ENCODE peak calls at places on chromosomes 5 and 9, in four cellular contexts. B is IMR-90, K is trophoblast cell, A is cardiac muscle cell. J is an unnamed sample.
A peak's percentile ranks its signal among the peaks of the same experiment; 100 is the strongest.

GRCh38 chr5:1231354-1231905 is 6.2 kb downstream of the SLC6A18 start:
- DNase-seq in B (no peak), K (no peak), A (no peak), J (no peak)

GRCh38 chr9:95129651-95130291 is 187.7 kb downstream of the FANCC start:
- DNase-seq in B (no peak), K (no peak), A (no peak), J (no peak)

GRCh38 chr9:3386753-3387152 is 139.0 kb downstream of the RFX3 start:
- DNase-seq in B (no peak), K (no peak), A (peak; percentile 19), J (no peak)

GRCh38 chr9:14433841-14434511 is 120.0 kb upstream of the NFIB start:
- DNase-seq in B (peak; percentile 69), K (no peak), A (peak; percentile 86), J (no peak)

GRCh38 chr9:69044226-69045219 is 9.0 kb downstream of the FXN start:
- DNase-seq in B (peak; percentile 68), K (no peak), A (peak; percentile 71), J (no peak)

GRCh38 chr5:149005077-149005892 is 57.6 kb downstream of the SH3TC2 start:
- DNase-seq in B (peak; percentile 66), K (no peak), A (peak; percentile 49), J (no peak)

GRCh38 chr5:93793159-93793781 is 51.9 kb upstream of the POU5F2 start:
- DNase-seq in B (no peak), K (peak; percentile 1), A (no peak), J (peak; percentile 13)

GRCh38 chr5:92945630-92946097 is 635.4 kb downstream of the NR2F1-AS1 start:
- DNase-seq in B (peak; percentile 28), K (no peak), A (peak; percentile 58), J (no peak)

GRCh38 chr5:377326-377981 is 55.9 kb downstream of the AHRR start:
- DNase-seq in B (no peak), K (no peak), A (no peak), J (no peak)

GRCh38 chr9:93354451-93354850 is 97.0 kb upstream of the FAM120A start:
- DNase-seq in B (no peak), K (peak; percentile 70), A (no peak), J (no peak)

GRCh38 chr5:80093796-80094195 is 58.6 kb downstream of the THBS4 start:
- DNase-seq in B (no peak), K (no peak), A (no peak), J (no peak)

GRCh38 chr9:130997925-130998595 is 10.9 kb upstream of the LAMC3 start:
- DNase-seq in B (peak; percentile 54), K (peak; percentile 23), A (peak; percentile 74), J (peak; percentile 32)

GRCh38 chr9:23117621-23118020 is 671.0 kb downstream of the DMRTA1 start:
- DNase-seq in B (peak; percentile 80), K (no peak), A (no peak), J (no peak)

GRCh38 chr5:177232761-177233160 is 70.8 kb downstream of the RAB24 start:
- DNase-seq in B (peak; percentile 72), K (peak; percentile 54), A (peak; percentile 18), J (no peak)

GRCh38 chr9:114497220-114497619 is 8.1 kb downstream of the WHRN start:
- DNase-seq in B (no peak), K (no peak), A (no peak), J (no peak)

GRCh38 chr5:81896764-81897163 is 75.1 kb upstream of the ATG10 start:
- DNase-seq in B (no peak), K (no peak), A (no peak), J (no peak)

GRCh38 chr9:24545285-24545684 is 412 bp downstream of the IZUMO3 start:
- DNase-seq in B (no peak), K (no peak), A (no peak), J (no peak)

GRCh38 chr5:148309019-148309418 is 3.2 kb upstream of the SPINK7 start:
- DNase-seq in B (no peak), K (no peak), A (no peak), J (no peak)

GRCh38 chr9:6901179-6901578 is 143.4 kb downstream of the KDM4C start:
- DNase-seq in B (no peak), K (no peak), A (no peak), J (no peak)

GRCh38 chr5:100731768-100732167 is 171.3 kb downstream of the ST8SIA4 start:
- DNase-seq in B (no peak), K (no peak), A (no peak), J (no peak)

GRCh38 chr5:115979628-115980041 is 17.4 kb downstream of the LVRN start:
- DNase-seq in B (peak; percentile 90), K (no peak), A (peak; percentile 72), J (no peak)

GRCh38 chr5:115992848-115993350 is 30.6 kb downstream of the LVRN start:
- DNase-seq in B (no peak), K (no peak), A (no peak), J (no peak)

GRCh38 chr9:89658931-89659330 is 54.1 kb downstream of the GADD45G start:
- DNase-seq in B (no peak), K (no peak), A (no peak), J (no peak)
- H3K4me1 ChIP-seq in B (no peaks in the 10 kb centered on the region), K (peaks cover 20% of the 10 kb centered on the region), A (peaks cover 14% of the 10 kb centered on the region), J (no peaks in the 10 kb centered on the region)

GRCh38 chr9:109232449-109232848 is 65.4 kb upstream of the FRRS1L start:
- DNase-seq in B (peak; percentile 61), K (peak; percentile 13), A (peak; percentile 41), J (no peak)
- H3K4me3 ChIP-seq in B (no peak overlapping the region), K (no peak overlapping the region), A (no peak overlapping the region), J (no peak overlapping the region)

DNA sequence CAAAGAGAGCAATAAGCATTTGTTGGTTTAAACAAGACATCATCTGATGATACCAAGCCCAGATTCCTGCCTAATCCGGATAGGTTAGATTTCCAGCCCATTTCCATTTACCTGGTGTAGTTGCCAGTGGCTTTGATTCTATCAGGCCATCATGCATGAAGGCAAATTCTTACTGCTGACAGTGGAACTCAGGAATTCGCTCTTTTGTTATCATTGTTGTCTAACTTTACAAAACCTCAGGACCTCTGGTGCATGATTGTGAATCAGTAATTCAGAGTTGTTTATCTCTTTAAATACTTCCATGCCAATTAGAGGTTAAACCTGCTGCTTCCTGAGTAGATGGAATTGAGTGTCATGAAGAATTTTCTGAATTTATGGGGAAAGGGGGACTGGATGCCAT is 76.5 kb downstream of the C9orf152 start:
- DNase-seq in B (peak; percentile 61), K (peak; percentile 88), A (no peak), J (no peak)
- H3K4me1 ChIP-seq in B (peaks cover 45% of the 10 kb centered on the region), K (peaks cover 32% of the 10 kb centered on the region), A (peaks cover 46% of the 10 kb centered on the region), J (peaks cover 31% of the 10 kb centered on the region)

GRCh38 chr5:129904102-129904666 is at the start of gene CHSY3:
- DNase-seq in B (peak; percentile 54), K (peak; percentile 70), A (peak; percentile 92), J (no peak)

GRCh38 chr5:129903466-129904101 is 681 bp upstream of the CHSY3 start:
- DNase-seq in B (no peak), K (no peak), A (no peak), J (no peak)

GRCh38 chr5:129904667-129905466 is 602 bp downstream of the CHSY3 start:
- DNase-seq in B (no peak), K (no peak), A (peak; percentile 16), J (no peak)

GRCh38 chr5:129906177-129906887 is 2.1 kb downstream of the CHSY3 start:
- DNase-seq in B (no peak), K (no peak), A (peak; percentile 71), J (no peak)

GRCh38 chr5:129905467-129906176 is 1.4 kb downstream of the CHSY3 start:
- DNase-seq in B (peak; percentile 3), K (no peak), A (peak; percentile 24), J (no peak)
- H3K4me3 ChIP-seq in B (peak overlapping the region; percentile 90), K (peak overlapping the region; percentile 91), A (peak overlapping the region; percentile 53), J (peak overlapping the region; percentile 56)

DNA sequence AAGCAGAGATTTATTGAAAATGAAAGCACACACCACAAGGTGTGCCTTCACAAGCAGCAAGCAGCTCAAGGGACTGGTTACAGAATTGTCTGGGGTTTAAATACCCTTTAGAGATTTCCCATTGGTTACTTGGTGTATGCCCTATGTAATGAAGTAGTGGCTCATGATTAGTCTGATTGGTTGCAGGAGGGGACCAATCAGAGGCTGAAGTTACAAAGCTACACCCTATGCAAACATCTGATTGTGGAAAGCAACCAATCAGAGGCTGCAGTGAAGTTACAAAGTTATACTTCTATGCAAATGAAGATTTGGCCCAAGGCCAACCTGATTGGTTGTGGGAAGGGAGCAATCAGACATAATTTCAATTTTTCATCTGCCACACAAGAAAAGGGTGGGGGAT is 119.9 kb downstream of the C9orf152 start:
- DNase-seq in B (no peak), K (no peak), A (no peak), J (no peak)
- H3K4me1 ChIP-seq in B (peaks cover 13% of the 10 kb centered on the region), K (no peaks in the 10 kb centered on the region), A (peaks cover under 1% of the 10 kb centered on the region), J (peaks cover 11% of the 10 kb centered on the region)

GRCh38 chr9:33151601-33152000 is 15.5 kb downstream of the B4GALT1 start:
- DNase-seq in B (no peak), K (no peak), A (no peak), J (no peak)
- H3K4me3 ChIP-seq in B (no peak overlapping the region), K (no peak overlapping the region), A (no peak overlapping the region), J (no peak overlapping the region)

GRCh38 chr5:14143843-14144585 is 872 bp downstream of the TRIO start:
- DNase-seq in B (no peak), K (no peak), A (peak; percentile 56), J (no peak)

GRCh38 chr5:14145356-14146334 is 2.5 kb downstream of the TRIO start:
- DNase-seq in B (peak; percentile 84), K (no peak), A (no peak), J (no peak)

GRCh38 chr5:14143509-14143842 is 334 bp downstream of the TRIO start:
- DNase-seq in B (no peak), K (no peak), A (no peak), J (no peak)

GRCh38 chr5:14142856-14143508 is at the start of gene TRIO:
- DNase-seq in B (peak; percentile 91), K (peak; percentile 78), A (peak; percentile 95), J (peak; percentile 36)

GRCh38 chr5:14144586-14145355 is 1.6 kb downstream of the TRIO start:
- DNase-seq in B (peak; percentile 52), K (no peak), A (peak; percentile 75), J (no peak)
- H3K4me1 ChIP-seq in B (peaks cover 19% of the 10 kb centered on the region), K (peaks cover 17% of the 10 kb centered on the region), A (peaks cover 45% of the 10 kb centered on the region), J (peaks cover 38% of the 10 kb centered on the region)

DNA sequence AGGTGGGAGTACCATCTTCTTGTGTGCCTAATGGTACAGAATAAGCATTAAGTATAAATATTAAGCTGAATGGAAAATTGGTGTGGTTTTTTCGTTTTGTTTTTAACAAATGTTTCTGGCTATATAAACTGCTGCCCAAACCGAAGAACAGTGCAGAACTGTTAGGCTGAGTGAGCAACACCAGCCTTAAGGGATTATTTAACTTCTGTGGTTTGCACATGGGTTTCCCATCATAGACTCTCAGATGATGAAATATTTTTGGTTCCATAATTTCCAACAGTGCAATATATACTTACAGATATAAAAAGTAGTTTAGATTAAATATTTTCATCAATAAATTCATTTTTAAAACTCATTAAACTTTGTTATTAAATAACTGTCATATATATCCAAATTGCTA is 16.4 kb downstream of the C5orf63 start:
- DNase-seq in B (no peak), K (no peak), A (no peak), J (no peak)
- H3K4me3 ChIP-seq in B (no peak overlapping the region), K (no peak overlapping the region), A (no peak overlapping the region), J (no peak overlapping the region)

DNA sequence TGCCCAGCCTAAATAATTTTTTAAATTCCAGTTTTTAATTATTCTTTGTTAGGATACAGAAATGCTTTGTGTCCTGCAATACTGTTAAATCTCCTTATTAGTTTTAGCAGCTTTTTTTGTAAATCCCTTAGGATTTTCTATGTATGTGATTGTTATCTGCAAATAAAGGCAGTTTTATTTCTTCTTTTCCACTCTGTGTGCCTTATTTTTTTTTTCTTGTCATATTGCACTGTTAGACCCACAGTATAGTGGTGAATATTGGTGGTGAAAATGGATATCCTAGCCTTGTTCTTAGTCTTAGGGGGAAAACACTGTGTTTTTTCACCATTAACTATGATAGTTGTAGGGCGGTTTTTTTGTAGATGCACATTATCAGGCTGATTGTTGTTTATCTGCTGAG is 11.3 kb upstream of the KIAA1958 start:
- DNase-seq in B (no peak), K (no peak), A (no peak), J (no peak)
- H3K4me1 ChIP-seq in B (no peaks in the 10 kb centered on the region), K (no peaks in the 10 kb centered on the region), A (no peaks in the 10 kb centered on the region), J (no peaks in the 10 kb centered on the region)